ENCODE peak calls at places on chromosomes 4 and X, in seven cellular contexts. W is IMR-90, T is H9, R is neuronal stem cell, Z is mesendoderm, B is mesenchymal stem cell, P is H1. I is an unnamed sample.

GRCh38 chr4:80202784-80203553 is 5.7 kb downstream of the PRDM8 start:
- DNase-seq in Z (peak; percentile 64), W (peak; percentile 35), T (peak; percentile 66), B (peak; percentile 58), R (no peak), P (peak; percentile 70), I (no peak)

GRCh38 chrX:14777484-14777883 is 95.4 kb downstream of the FANCB start:
- DNase-seq in Z (no peak), R (no peak), P (no peak), B (peak; percentile 45), W (peak; percentile 35), T (no peak), I (peak; percentile 12)

GRCh38 chrX:11470231-11470630 is 177.0 kb downstream of the AMELX start:
- DNase-seq in Z (no peak), B (no peak), R (no peak), W (peak; percentile 86), P (no peak), T (no peak), I (no peak)

GRCh38 chrX:68299923-68300322 is 133.4 kb downstream of the OPHN1 start:
- DNase-seq in P (no peak), T (no peak), Z (no peak), W (peak; percentile 1), R (no peak), B (no peak), I (no peak)

GRCh38 chrX:86171366-86171765 is 23.1 kb downstream of the DACH2 start:
- DNase-seq in B (peak; percentile 16), R (no peak), W (peak; percentile 64), P (peak; percentile 44), T (peak; percentile 45), Z (peak; percentile 78), I (no peak)

GRCh38 chr4:2804973-2805501 is 12.2 kb downstream of the SH3BP2 start:
- DNase-seq in W (no peak), T (no peak), B (no peak), P (no peak), R (no peak), Z (no peak), I (no peak)

GRCh38 chr4:180513076-180513475 is 1730.1 kb upstream of the TENM3 start:
- DNase-seq in B (no peak), T (no peak), W (no peak), P (no peak), Z (peak; percentile 42), R (no peak), I (no peak)

GRCh38 chrX:100911731-100912130 is 17.0 kb downstream of the XKRX start:
- DNase-seq in R (no peak), Z (peak; percentile 14), P (no peak), W (no peak), T (no peak), B (no peak), I (no peak)

GRCh38 chr4:165548702-165549101 is 169.9 kb downstream of the CPE start:
- DNase-seq in W (no peak), P (no peak), B (no peak), R (no peak), T (no peak), Z (no peak), I (no peak)

GRCh38 chrX:67654301-67654700 is 110.5 kb downstream of the AR start:
- DNase-seq in B (no peak), W (no peak), P (no peak), Z (no peak), R (no peak), T (no peak), I (no peak)

GRCh38 chr4:17120761-17121160 is 222.3 kb upstream of the LDB2 start:
- DNase-seq in W (peak; percentile 18), B (no peak), Z (no peak), R (no peak), P (no peak), T (no peak), I (no peak)

GRCh38 chr4:17126306-17126978 is 228.0 kb upstream of the LDB2 start:
- DNase-seq in Z (no peak), W (no peak), T (no peak), R (no peak), P (no peak), B (no peak), I (no peak)

GRCh38 chr4:17128268-17128667 is 229.8 kb upstream of the LDB2 start:
- DNase-seq in B (no peak), R (no peak), P (no peak), T (no peak), Z (no peak), W (peak; percentile 44), I (no peak)

DNA sequence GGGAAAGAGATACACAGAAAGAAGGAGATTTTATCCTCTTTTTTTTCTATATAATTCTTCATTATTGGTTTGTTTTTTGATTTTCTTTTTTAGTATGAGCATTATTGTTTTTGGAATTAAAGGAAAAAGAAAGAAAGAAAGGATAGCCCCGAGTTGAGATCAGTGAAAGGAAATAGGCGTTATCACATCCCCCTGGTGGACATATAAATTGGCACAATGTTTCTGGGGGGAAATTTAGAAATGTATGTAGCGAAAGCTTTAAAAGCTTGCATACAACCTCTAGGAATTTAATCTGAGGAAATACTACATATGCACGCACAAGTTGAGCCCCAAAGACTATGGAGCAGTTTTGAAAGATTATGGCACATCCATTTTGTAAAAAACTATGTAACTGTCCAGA is 226.3 kb upstream of the LDB2 start:
- DNase-seq in R (no peak), Z (no peak), P (no peak), B (no peak), W (no peak), T (no peak), I (no peak)
- H3K79me1 ChIP-seq in R (no peaks in the 10 kb centered on the region), Z (no peaks in the 10 kb centered on the region), P (no peaks in the 10 kb centered on the region), B (no peaks in the 10 kb centered on the region), W (no peaks in the 10 kb centered on the region), T (no peaks in the 10 kb centered on the region), I (no peaks in the 10 kb centered on the region)

GRCh38 chrX:138925330-138925729 is 213.8 kb upstream of the FGF13 start:
- DNase-seq in W (peak; percentile 27), Z (peak; percentile 32), R (no peak), T (no peak), B (peak; percentile 63), P (no peak), I (no peak)

GRCh38 chrX:138928737-138929459 is 217.4 kb upstream of the FGF13 start:
- DNase-seq in T (no peak), Z (no peak), R (no peak), P (no peak), W (no peak), B (no peak), I (no peak)

GRCh38 chrX:138930546-138930945 is 219.0 kb upstream of the FGF13 start:
- DNase-seq in T (no peak), P (no peak), B (no peak), R (no peak), W (no peak), Z (no peak), I (no peak)

GRCh38 chrX:138929905-138930304 is 218.4 kb upstream of the FGF13 start:
- DNase-seq in B (no peak), Z (no peak), R (no peak), P (no peak), W (no peak), T (no peak), I (no peak)
- H3K79me1 ChIP-seq in B (no peaks in the 10 kb centered on the region), Z (no peaks in the 10 kb centered on the region), R (no peaks in the 10 kb centered on the region), P (no peaks in the 10 kb centered on the region), W (no peaks in the 10 kb centered on the region), T (no peaks in the 10 kb centered on the region), I (no peaks in the 10 kb centered on the region)

DNA sequence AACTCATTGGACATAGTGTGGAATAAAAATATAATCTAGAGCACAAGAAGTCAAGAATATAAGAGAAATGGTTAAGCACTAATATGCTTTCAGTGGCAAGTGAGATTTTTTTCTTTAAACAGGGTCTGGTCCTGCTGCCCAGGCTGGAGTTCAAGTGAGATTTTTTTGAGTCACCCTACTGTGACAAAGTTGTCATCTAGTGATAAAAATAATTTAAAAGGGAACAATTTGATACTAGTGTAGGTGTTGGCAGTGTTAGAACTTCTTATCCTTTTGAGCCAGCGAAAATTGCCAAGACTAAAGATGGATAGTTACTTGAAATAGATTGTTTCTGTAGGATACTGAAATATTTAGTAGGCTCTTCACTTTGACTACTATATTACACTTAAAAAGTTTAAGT is 67.9 kb upstream of the TECRL start:
- DNase-seq in T (no peak), W (no peak), B (no peak), P (no peak), Z (no peak), R (no peak), I (no peak)
- H3K79me1 ChIP-seq in T (no peaks in the 10 kb centered on the region), W (no peaks in the 10 kb centered on the region), B (no peaks in the 10 kb centered on the region), P (no peaks in the 10 kb centered on the region), Z (no peaks in the 10 kb centered on the region), R (no peaks in the 10 kb centered on the region), I (no peaks in the 10 kb centered on the region)

GRCh38 chr4:3898098-3898497 is 131.9 kb downstream of the ADRA2C start:
- DNase-seq in Z (no peak), R (no peak), B (no peak), T (no peak), P (no peak), W (no peak), I (no peak)
- H3K79me1 ChIP-seq in Z (no peaks in the 10 kb centered on the region), R (no peaks in the 10 kb centered on the region), B (no peaks in the 10 kb centered on the region), T (no peaks in the 10 kb centered on the region), P (no peaks in the 10 kb centered on the region), W (no peaks in the 10 kb centered on the region), I (peaks cover 12% of the 10 kb centered on the region)

I was measured in trophoblast cell.